ENCODE peak calls at places on chromosomes 6 and 20, in ten cellular contexts. One of them, this sample, is unnamed.

GRCh38 chr20:55961351-55962320 is 43.7 kb downstream of the CBLN4 start:
- DNase-seq in tibial nerve: peak; percentile 21
- DNase-seq in Peyer's patch: no peak
- DNase-seq in prostate gland: peak; percentile 15
- DNase-seq in breast epithelium: no peak
- DNase-seq in body of pancreas: peak; percentile 17
- DNase-seq in right lobe of liver: no peak
- DNase-seq in heart left ventricle: no peak
- DNase-seq in endothelial cell of umbilical vein: no peak
- DNase-seq in A549: no peak
- DNase-seq in this sample: peak; percentile 18

GRCh38 chr6:38262041-38262440 is 377.7 kb downstream of the BTBD9 start:
- DNase-seq in prostate gland: no peak
- DNase-seq in heart left ventricle: no peak
- DNase-seq in A549: peak; percentile 65
- DNase-seq in body of pancreas: no peak
- DNase-seq in breast epithelium: no peak
- DNase-seq in right lobe of liver: no peak
- DNase-seq in endothelial cell of umbilical vein: peak; percentile 90
- DNase-seq in Peyer's patch: no peak
- DNase-seq in tibial nerve: no peak
- DNase-seq in this sample: no peak

GRCh38 chr6:75892384-75892783 is 143.3 kb downstream of the MYO6 start:
- DNase-seq in right lobe of liver: no peak
- DNase-seq in breast epithelium: no peak
- DNase-seq in endothelial cell of umbilical vein: no peak
- DNase-seq in tibial nerve: no peak
- DNase-seq in heart left ventricle: no peak
- DNase-seq in Peyer's patch: no peak
- DNase-seq in body of pancreas: no peak
- DNase-seq in A549: no peak
- DNase-seq in prostate gland: no peak
- DNase-seq in this sample: no peak

GRCh38 chr6:155033021-155033801 is 38.1 kb downstream of the TIAM2 start:
- DNase-seq in breast epithelium: no peak
- DNase-seq in right lobe of liver: no peak
- DNase-seq in tibial nerve: no peak
- DNase-seq in prostate gland: no peak
- DNase-seq in heart left ventricle: no peak
- DNase-seq in body of pancreas: no peak
- DNase-seq in Peyer's patch: no peak
- DNase-seq in A549: no peak
- DNase-seq in endothelial cell of umbilical vein: no peak
- DNase-seq in this sample: peak; percentile 11

GRCh38 chr6:20770776-20771175 is 236.5 kb downstream of the CDKAL1 start:
- DNase-seq in body of pancreas: no peak
- DNase-seq in Peyer's patch: no peak
- DNase-seq in endothelial cell of umbilical vein: no peak
- DNase-seq in right lobe of liver: no peak
- DNase-seq in A549: peak; percentile 4
- DNase-seq in breast epithelium: no peak
- DNase-seq in tibial nerve: no peak
- DNase-seq in heart left ventricle: no peak
- DNase-seq in prostate gland: no peak
- DNase-seq in this sample: no peak

GRCh38 chr6:7173843-7174503 is 66.2 kb downstream of the RREB1 start:
- DNase-seq in right lobe of liver: no peak
- DNase-seq in tibial nerve: no peak
- DNase-seq in heart left ventricle: no peak
- DNase-seq in breast epithelium: no peak
- DNase-seq in body of pancreas: no peak
- DNase-seq in endothelial cell of umbilical vein: no peak
- DNase-seq in Peyer's patch: no peak
- DNase-seq in prostate gland: no peak
- DNase-seq in A549: no peak
- DNase-seq in this sample: no peak

GRCh38 chr20:41738584-41739193 is 120.5 kb upstream of the CHD6 start:
- DNase-seq in prostate gland: peak; percentile 20
- DNase-seq in A549: peak; percentile 52
- DNase-seq in heart left ventricle: no peak
- DNase-seq in breast epithelium: peak; percentile 62
- DNase-seq in right lobe of liver: peak; percentile 62
- DNase-seq in endothelial cell of umbilical vein: peak; percentile 38
- DNase-seq in Peyer's patch: no peak
- DNase-seq in tibial nerve: no peak
- DNase-seq in body of pancreas: peak; percentile 64
- DNase-seq in this sample: peak; percentile 54

GRCh38 chr6:12049165-12049564 is 37.1 kb downstream of the HIVEP1 start:
- DNase-seq in tibial nerve: no peak
- DNase-seq in Peyer's patch: no peak
- DNase-seq in prostate gland: no peak
- DNase-seq in body of pancreas: no peak
- DNase-seq in endothelial cell of umbilical vein: no peak
- DNase-seq in breast epithelium: no peak
- DNase-seq in right lobe of liver: no peak
- DNase-seq in heart left ventricle: no peak
- DNase-seq in A549: no peak
- DNase-seq in this sample: no peak

GRCh38 chr6:81049425-81050042 is 702.9 kb downstream of the TENT5A start:
- DNase-seq in prostate gland: no peak
- DNase-seq in tibial nerve: no peak
- DNase-seq in heart left ventricle: no peak
- DNase-seq in Peyer's patch: no peak
- DNase-seq in body of pancreas: no peak
- DNase-seq in A549: no peak
- DNase-seq in right lobe of liver: no peak
- DNase-seq in endothelial cell of umbilical vein: no peak
- DNase-seq in breast epithelium: no peak
- DNase-seq in this sample: no peak
- TF ChIP-seq POLR2A in prostate gland: no peak
- TF ChIP-seq POLR2A in tibial nerve: no peak
- TF ChIP-seq POLR2A in heart left ventricle: no peak
- TF ChIP-seq POLR2A in Peyer's patch: no peak
- TF ChIP-seq POLR2A in body of pancreas: no peak
- TF ChIP-seq POLR2A in A549: no peak
- TF ChIP-seq POLR2A in right lobe of liver: no peak
- TF ChIP-seq POLR2A in endothelial cell of umbilical vein: no peak
- TF ChIP-seq POLR2A in breast epithelium: no peak
- TF ChIP-seq POLR2A in this sample: no peak

DNA sequence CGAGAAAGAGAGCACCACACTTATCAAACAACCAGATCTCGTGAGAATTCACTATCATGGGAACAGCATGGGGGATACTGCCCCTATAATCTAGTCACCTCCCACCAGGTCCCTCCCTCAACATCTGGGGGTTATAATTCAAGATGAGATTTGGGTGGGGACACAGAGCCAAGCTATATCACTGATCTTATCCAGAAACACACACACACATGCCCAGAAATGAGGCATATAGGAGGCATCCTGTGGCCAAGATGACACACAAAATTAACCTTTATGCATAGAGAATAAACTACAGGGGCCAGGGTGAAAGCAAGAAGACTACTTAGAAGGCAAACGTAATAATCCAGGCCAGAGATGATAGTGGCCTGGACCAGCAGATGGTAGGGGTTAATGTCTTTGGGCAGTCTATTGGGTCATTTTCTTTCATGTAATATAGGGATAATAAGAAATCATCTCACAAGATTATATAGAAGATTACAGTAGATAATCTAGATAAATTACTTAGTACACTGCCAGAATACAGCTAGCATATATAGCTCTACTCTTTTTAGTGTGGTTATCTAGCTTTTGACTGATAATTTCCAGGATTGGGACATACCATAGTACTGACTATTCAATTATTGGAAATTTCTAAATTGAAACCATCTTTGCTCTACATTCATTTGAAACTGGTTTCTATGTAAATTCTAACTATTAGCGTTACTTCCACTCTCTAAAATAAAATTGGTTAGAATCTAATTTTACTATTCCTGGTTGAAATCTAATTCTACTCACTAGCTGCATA is 20.0 kb downstream of the RNF144B start:
- DNase-seq in body of pancreas: no peak
- DNase-seq in endothelial cell of umbilical vein: peak; percentile 36
- DNase-seq in tibial nerve: no peak
- DNase-seq in A549: no peak
- DNase-seq in prostate gland: no peak
- DNase-seq in breast epithelium: no peak
- DNase-seq in heart left ventricle: no peak
- DNase-seq in Peyer's patch: no peak
- DNase-seq in right lobe of liver: no peak
- DNase-seq in this sample: no peak
- H3K4me1 ChIP-seq in body of pancreas: peaks cover 7% of the 10 kb centered on the region
- H3K4me1 ChIP-seq in endothelial cell of umbilical vein: peaks cover 50% of the 10 kb centered on the region
- H3K4me1 ChIP-seq in tibial nerve: no peaks in the 10 kb centered on the region
- H3K4me1 ChIP-seq in A549: peaks cover 10% of the 10 kb centered on the region
- H3K4me1 ChIP-seq in prostate gland: no peaks in the 10 kb centered on the region
- H3K4me1 ChIP-seq in breast epithelium: no peaks in the 10 kb centered on the region
- H3K4me1 ChIP-seq in heart left ventricle: no peaks in the 10 kb centered on the region
- H3K4me1 ChIP-seq in Peyer's patch: no peaks in the 10 kb centered on the region
- H3K4me1 ChIP-seq in right lobe of liver: peaks cover 10% of the 10 kb centered on the region
- H3K4me1 ChIP-seq in this sample: no peaks in the 10 kb centered on the region

GRCh38 chr6:37177950-37178517 is 8.1 kb downstream of the PIM1 start:
- DNase-seq in endothelial cell of umbilical vein: no peak
- DNase-seq in prostate gland: no peak
- DNase-seq in A549: no peak
- DNase-seq in right lobe of liver: no peak
- DNase-seq in Peyer's patch: no peak
- DNase-seq in tibial nerve: no peak
- DNase-seq in heart left ventricle: no peak
- DNase-seq in breast epithelium: no peak
- DNase-seq in body of pancreas: no peak
- DNase-seq in this sample: no peak

GRCh38 chr6:37177083-37177949 is 7.4 kb downstream of the PIM1 start:
- DNase-seq in right lobe of liver: no peak
- DNase-seq in Peyer's patch: peak; percentile 58
- DNase-seq in breast epithelium: no peak
- DNase-seq in body of pancreas: no peak
- DNase-seq in endothelial cell of umbilical vein: no peak
- DNase-seq in heart left ventricle: no peak
- DNase-seq in tibial nerve: no peak
- DNase-seq in prostate gland: no peak
- DNase-seq in A549: no peak
- DNase-seq in this sample: no peak

GRCh38 chr6:37174515-37175331 is 4.8 kb downstream of the PIM1 start:
- DNase-seq in prostate gland: no peak
- DNase-seq in A549: no peak
- DNase-seq in tibial nerve: no peak
- DNase-seq in endothelial cell of umbilical vein: no peak
- DNase-seq in heart left ventricle: no peak
- DNase-seq in body of pancreas: no peak
- DNase-seq in right lobe of liver: no peak
- DNase-seq in breast epithelium: no peak
- DNase-seq in Peyer's patch: no peak
- DNase-seq in this sample: peak; percentile 54

GRCh38 chr6:37175332-37176267 is 5.6 kb downstream of the PIM1 start:
- DNase-seq in right lobe of liver: no peak
- DNase-seq in prostate gland: no peak
- DNase-seq in breast epithelium: no peak
- DNase-seq in endothelial cell of umbilical vein: no peak
- DNase-seq in body of pancreas: no peak
- DNase-seq in A549: no peak
- DNase-seq in tibial nerve: no peak
- DNase-seq in Peyer's patch: peak; percentile 54
- DNase-seq in heart left ventricle: no peak
- DNase-seq in this sample: no peak

DNA sequence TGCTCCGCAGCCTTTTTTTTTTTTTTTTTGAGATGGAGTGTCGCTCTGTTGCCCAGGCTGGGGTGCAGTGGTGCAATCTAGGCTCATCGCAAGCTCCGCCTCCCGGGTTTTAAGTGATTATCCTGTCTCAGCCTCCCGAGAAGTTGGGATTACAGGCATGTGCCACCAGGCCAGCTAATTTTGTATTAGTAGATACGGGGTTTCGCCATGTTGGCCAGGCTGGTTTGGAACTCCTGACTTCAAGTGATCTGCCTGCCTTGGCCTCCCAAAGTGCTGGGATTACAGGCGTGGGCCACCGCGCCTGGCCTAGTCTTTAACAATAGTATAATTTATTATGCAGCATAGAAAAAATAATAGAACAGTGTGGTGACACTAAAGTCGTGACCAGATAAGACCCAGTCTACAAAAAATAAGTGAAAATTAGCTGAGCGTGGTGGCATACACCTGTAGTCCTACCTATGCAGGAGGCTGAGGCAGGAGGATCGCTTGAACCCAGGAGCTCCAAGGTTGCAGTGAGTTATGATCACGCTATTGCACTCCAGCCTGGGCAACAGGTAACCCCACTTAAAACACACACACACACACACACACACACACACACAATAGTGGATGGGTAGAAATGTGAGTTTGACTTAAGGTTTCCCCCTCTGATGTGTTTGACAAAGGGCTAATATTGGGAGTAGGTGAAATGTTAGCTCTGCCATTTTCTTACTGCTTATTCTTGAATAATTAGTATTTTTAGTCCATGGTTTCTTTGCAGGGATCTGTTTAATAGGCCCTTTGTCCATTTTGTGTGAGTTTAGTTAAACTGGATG is 6.5 kb downstream of the PIM1 start:
- DNase-seq in heart left ventricle: no peak
- DNase-seq in prostate gland: no peak
- DNase-seq in right lobe of liver: no peak
- DNase-seq in A549: peak; percentile 32
- DNase-seq in endothelial cell of umbilical vein: no peak
- DNase-seq in Peyer's patch: no peak
- DNase-seq in tibial nerve: no peak
- DNase-seq in breast epithelium: no peak
- DNase-seq in body of pancreas: no peak
- DNase-seq in this sample: no peak
- TF ChIP-seq POLR2A in heart left ventricle: no peak
- TF ChIP-seq POLR2A in prostate gland: no peak
- TF ChIP-seq POLR2A in right lobe of liver: no peak
- TF ChIP-seq POLR2A in A549: no peak
- TF ChIP-seq POLR2A in endothelial cell of umbilical vein: no peak
- TF ChIP-seq POLR2A in Peyer's patch: no peak
- TF ChIP-seq POLR2A in tibial nerve: no peak
- TF ChIP-seq POLR2A in breast epithelium: no peak
- TF ChIP-seq POLR2A in body of pancreas: no peak
- TF ChIP-seq POLR2A in this sample: no peak

GRCh38 chr20:5650191-5650691 is 100.0 kb upstream of the SHLD1 start:
- DNase-seq in body of pancreas: no peak
- DNase-seq in Peyer's patch: peak; percentile 47
- DNase-seq in right lobe of liver: no peak
- DNase-seq in breast epithelium: no peak
- DNase-seq in prostate gland: no peak
- DNase-seq in A549: no peak
- DNase-seq in heart left ventricle: no peak
- DNase-seq in tibial nerve: no peak
- DNase-seq in endothelial cell of umbilical vein: no peak
- DNase-seq in this sample: no peak

GRCh38 chr20:5654557-5654956 is 95.6 kb upstream of the SHLD1 start:
- DNase-seq in right lobe of liver: no peak
- DNase-seq in endothelial cell of umbilical vein: peak; percentile 80
- DNase-seq in breast epithelium: no peak
- DNase-seq in body of pancreas: no peak
- DNase-seq in tibial nerve: no peak
- DNase-seq in prostate gland: no peak
- DNase-seq in A549: peak; percentile 99
- DNase-seq in Peyer's patch: no peak
- DNase-seq in heart left ventricle: no peak
- DNase-seq in this sample: no peak

GRCh38 chr20:5657190-5657872 is 92.9 kb upstream of the SHLD1 start:
- DNase-seq in Peyer's patch: no peak
- DNase-seq in prostate gland: peak; percentile 40
- DNase-seq in breast epithelium: no peak
- DNase-seq in A549: peak; percentile 97
- DNase-seq in right lobe of liver: no peak
- DNase-seq in endothelial cell of umbilical vein: peak; percentile 91
- DNase-seq in tibial nerve: no peak
- DNase-seq in heart left ventricle: no peak
- DNase-seq in body of pancreas: peak; percentile 8
- DNase-seq in this sample: peak; percentile 75

GRCh38 chr20:5656136-5656535 is 94.1 kb upstream of the SHLD1 start:
- DNase-seq in A549: no peak
- DNase-seq in Peyer's patch: no peak
- DNase-seq in right lobe of liver: no peak
- DNase-seq in prostate gland: no peak
- DNase-seq in body of pancreas: no peak
- DNase-seq in breast epithelium: no peak
- DNase-seq in tibial nerve: no peak
- DNase-seq in endothelial cell of umbilical vein: no peak
- DNase-seq in heart left ventricle: no peak
- DNase-seq in this sample: no peak

DNA sequence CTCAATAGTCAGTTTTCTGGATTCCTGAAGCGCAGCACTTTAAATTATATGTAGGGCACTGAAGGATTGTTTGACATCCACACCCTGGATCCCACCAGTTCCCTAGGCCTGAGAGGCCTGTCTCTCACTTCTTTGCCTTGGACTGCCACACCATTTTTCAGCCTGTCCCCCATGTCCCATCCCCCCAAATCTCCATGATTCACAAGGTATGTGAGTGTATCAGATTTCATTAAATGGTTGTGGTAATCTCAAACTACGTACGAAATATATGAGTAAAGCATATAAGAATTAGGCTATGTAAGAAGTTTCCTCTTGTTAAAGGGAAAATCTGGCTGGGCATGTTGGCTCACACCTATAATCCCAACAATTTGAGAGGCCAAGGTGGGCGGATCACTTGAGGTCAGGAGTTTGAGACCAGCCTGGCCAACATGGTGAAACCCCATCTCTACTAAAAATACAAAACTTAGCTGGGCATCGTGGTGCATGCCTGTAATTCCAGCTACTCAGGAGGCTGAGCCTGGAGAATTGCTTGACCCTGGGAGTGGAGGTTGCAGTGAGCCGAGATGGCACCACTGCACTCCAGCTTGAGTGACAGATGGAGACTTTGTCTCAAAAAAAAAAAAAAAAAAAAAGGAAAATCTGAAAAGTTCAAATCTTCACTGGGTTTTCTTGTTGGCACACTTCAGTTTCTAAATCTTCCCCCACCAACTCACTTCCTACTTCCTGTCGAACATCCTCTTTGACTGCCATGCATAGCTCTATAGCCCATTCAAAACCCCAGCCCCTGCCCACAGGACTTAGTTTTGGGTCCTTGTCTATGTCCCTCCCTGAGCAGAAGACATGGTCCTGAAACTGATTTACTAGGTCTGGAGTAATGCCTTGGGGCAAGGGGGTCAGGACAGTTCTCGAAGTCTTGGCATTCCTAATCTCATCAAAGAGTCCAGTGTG is 97.3 kb upstream of the SHLD1 start:
- DNase-seq in heart left ventricle: no peak
- DNase-seq in tibial nerve: no peak
- DNase-seq in prostate gland: no peak
- DNase-seq in right lobe of liver: no peak
- DNase-seq in endothelial cell of umbilical vein: no peak
- DNase-seq in Peyer's patch: peak; percentile 38
- DNase-seq in breast epithelium: no peak
- DNase-seq in body of pancreas: no peak
- DNase-seq in A549: peak; percentile 88
- DNase-seq in this sample: no peak
- H3K4me1 ChIP-seq in heart left ventricle: peaks cover 13% of the 10 kb centered on the region
- H3K4me1 ChIP-seq in tibial nerve: no peaks in the 10 kb centered on the region
- H3K4me1 ChIP-seq in prostate gland: no peaks in the 10 kb centered on the region
- H3K4me1 ChIP-seq in right lobe of liver: no peaks in the 10 kb centered on the region
- H3K4me1 ChIP-seq in endothelial cell of umbilical vein: peaks cover 19% of the 10 kb centered on the region
- H3K4me1 ChIP-seq in Peyer's patch: peaks cover 27% of the 10 kb centered on the region
- H3K4me1 ChIP-seq in breast epithelium: peaks cover 11% of the 10 kb centered on the region
- H3K4me1 ChIP-seq in body of pancreas: peaks cover 9% of the 10 kb centered on the region
- H3K4me1 ChIP-seq in A549: peaks cover 87% of the 10 kb centered on the region
- H3K4me1 ChIP-seq in this sample: peaks cover 13% of the 10 kb centered on the region

This sample was measured in adrenal gland.